ENCODE peak calls at places on chromosomes 16 and 17, in eight cellular contexts. W, Z, H, F, J, C, V and N are unnamed samples.

GRCh38 chr16:83715217-83715920 is 92.4 kb upstream of the HSBP1 start:
- DNase-seq in V (no peak), W (no peak), J (no peak), F (no peak), Z (no peak), C (no peak), H (peak), N (no peak)

GRCh38 chr16:10964039-10964890 is 19.9 kb downstream of the CLEC16A start:
- DNase-seq in C (peak), W (peak), H (peak), Z (peak), V (peak), J (peak), F (peak), N (peak)

GRCh38 chr16:72434159-72434558 is 262.2 kb upstream of the PMFBP1 start:
- DNase-seq in Z (peak), W (peak), V (no peak), H (no peak), C (no peak), F (no peak), J (no peak), N (no peak)

GRCh38 chr16:67883872-67884261 is 818 bp upstream of the NRN1L start:
- DNase-seq in V (peak), H (peak), F (peak), Z (peak), J (peak), W (peak), C (peak), N (peak)

GRCh38 chr16:19929062-19929511 is 44.4 kb upstream of the GPRC5B start:
- DNase-seq in C (no peak), H (no peak), Z (no peak), F (no peak), V (no peak), J (no peak), W (no peak), N (no peak)

GRCh38 chr17:7238418-7239090 is 703 bp downstream of the PHF23 start:
- DNase-seq in H (peak), V (no peak), W (no peak), Z (peak), C (no peak), F (no peak), J (peak), N (peak)

GRCh38 chr16:58053682-58054005 is 28.1 kb downstream of the MMP15 start:
- DNase-seq in C (no peak), H (no peak), F (no peak), J (no peak), W (no peak), Z (no peak), V (no peak), N (no peak)

GRCh38 chr16:88924834-88925539 is 52.0 kb downstream of the CBFA2T3 start:
- DNase-seq in V (peak), F (peak), C (no peak), H (no peak), J (peak), Z (peak), W (peak), N (peak)

GRCh38 chr17:14201087-14201486 is 35.6 kb downstream of the CDRT15 start:
- DNase-seq in Z (peak), F (no peak), H (no peak), C (no peak), W (peak), J (no peak), V (no peak), N (no peak)

GRCh38 chr16:87851601-87852000 is 17.7 kb downstream of the SLC7A5 start:
- DNase-seq in W (no peak), H (no peak), F (no peak), C (no peak), Z (no peak), J (no peak), V (no peak), N (peak)

GRCh38 chr17:50210249-50211225 is 9.1 kb upstream of the COL1A1 start:
- DNase-seq in W (peak), C (no peak), V (no peak), F (peak), J (peak), Z (peak), H (peak), N (peak)

GRCh38 chr16:88846088-88846487 is 10.7 kb downstream of the GALNS start:
- DNase-seq in V (no peak), Z (peak), F (no peak), W (peak), J (no peak), C (no peak), H (no peak), N (no peak)